ENCODE peak calls at places on chromosomes 1 and 21, in ten cellular contexts. One of them, this sample, is unnamed.

GRCh38 chr21:33201945-33202344 is 27.8 kb upstream of the IFNAR2 start:
- DNase-seq in suprapubic skin: no peak
- DNase-seq in lung: peak; percentile 29
- DNase-seq in tibial nerve: no peak
- DNase-seq in adrenal gland: no peak
- DNase-seq in astrocyte: no peak
- DNase-seq in OCI-LY7: no peak
- DNase-seq in GM23338: no peak
- DNase-seq in brain microvascular endothelial cell: no peak
- DNase-seq in left lung: no peak
- DNase-seq in this sample: peak; percentile 60

GRCh38 chr1:23395849-23396248 is 26.2 kb upstream of the ZNF436 start:
- DNase-seq in astrocyte: no peak
- DNase-seq in suprapubic skin: no peak
- DNase-seq in adrenal gland: no peak
- DNase-seq in GM23338: no peak
- DNase-seq in OCI-LY7: no peak
- DNase-seq in left lung: no peak
- DNase-seq in brain microvascular endothelial cell: no peak
- DNase-seq in lung: no peak
- DNase-seq in tibial nerve: no peak
- DNase-seq in this sample: no peak

GRCh38 chr1:211324992-211325775 is 1.4 kb upstream of the TRAF5 start:
- DNase-seq in astrocyte: no peak
- DNase-seq in brain microvascular endothelial cell: no peak
- DNase-seq in OCI-LY7: no peak
- DNase-seq in tibial nerve: no peak
- DNase-seq in left lung: no peak
- DNase-seq in suprapubic skin: no peak
- DNase-seq in lung: no peak
- DNase-seq in adrenal gland: no peak
- DNase-seq in GM23338: no peak
- DNase-seq in this sample: no peak

GRCh38 chr1:182634306-182635072 is 30.3 kb upstream of the RGS16 start:
- DNase-seq in left lung: no peak
- DNase-seq in astrocyte: no peak
- DNase-seq in adrenal gland: no peak
- DNase-seq in brain microvascular endothelial cell: no peak
- DNase-seq in lung: no peak
- DNase-seq in OCI-LY7: no peak
- DNase-seq in tibial nerve: no peak
- DNase-seq in suprapubic skin: no peak
- DNase-seq in GM23338: no peak
- DNase-seq in this sample: no peak

GRCh38 chr1:211908951-211909350 is 78.4 kb upstream of the LPGAT1 start:
- DNase-seq in OCI-LY7: no peak
- DNase-seq in tibial nerve: no peak
- DNase-seq in adrenal gland: no peak
- DNase-seq in brain microvascular endothelial cell: no peak
- DNase-seq in GM23338: no peak
- DNase-seq in lung: no peak
- DNase-seq in astrocyte: no peak
- DNase-seq in suprapubic skin: no peak
- DNase-seq in left lung: no peak
- DNase-seq in this sample: no peak

GRCh38 chr1:181179980-181180964 is 91.8 kb downstream of the IER5 start:
- DNase-seq in lung: no peak
- DNase-seq in astrocyte: peak; percentile 58
- DNase-seq in GM23338: peak; percentile 83
- DNase-seq in adrenal gland: peak; percentile 26
- DNase-seq in left lung: no peak
- DNase-seq in OCI-LY7: no peak
- DNase-seq in brain microvascular endothelial cell: peak; percentile 57
- DNase-seq in tibial nerve: peak; percentile 33
- DNase-seq in suprapubic skin: peak; percentile 74
- DNase-seq in this sample: peak; percentile 39

GRCh38 chr1:67691712-67692111 is 6.7 kb downstream of the GADD45A start:
- DNase-seq in tibial nerve: no peak
- DNase-seq in astrocyte: no peak
- DNase-seq in left lung: no peak
- DNase-seq in suprapubic skin: no peak
- DNase-seq in adrenal gland: no peak
- DNase-seq in lung: no peak
- DNase-seq in brain microvascular endothelial cell: no peak
- DNase-seq in OCI-LY7: no peak
- DNase-seq in GM23338: no peak
- DNase-seq in this sample: no peak

GRCh38 chr1:76430532-76430931 is 356.0 kb downstream of the ST6GALNAC3 start:
- DNase-seq in left lung: no peak
- DNase-seq in adrenal gland: no peak
- DNase-seq in GM23338: no peak
- DNase-seq in brain microvascular endothelial cell: no peak
- DNase-seq in astrocyte: no peak
- DNase-seq in OCI-LY7: no peak
- DNase-seq in lung: no peak
- DNase-seq in tibial nerve: no peak
- DNase-seq in suprapubic skin: no peak
- DNase-seq in this sample: no peak

GRCh38 chr1:35894183-35894582 is 11.2 kb downstream of the AGO1 start:
- DNase-seq in adrenal gland: peak; percentile 89
- DNase-seq in left lung: peak; percentile 75
- DNase-seq in suprapubic skin: no peak
- DNase-seq in tibial nerve: peak; percentile 23
- DNase-seq in lung: peak; percentile 32
- DNase-seq in brain microvascular endothelial cell: peak; percentile 38
- DNase-seq in astrocyte: peak; percentile 22
- DNase-seq in GM23338: no peak
- DNase-seq in OCI-LY7: peak; percentile 15
- DNase-seq in this sample: no peak

GRCh38 chr21:35197191-35197590 is 148.1 kb upstream of the RUNX1 start:
- DNase-seq in brain microvascular endothelial cell: no peak
- DNase-seq in GM23338: no peak
- DNase-seq in tibial nerve: no peak
- DNase-seq in lung: no peak
- DNase-seq in left lung: no peak
- DNase-seq in OCI-LY7: no peak
- DNase-seq in astrocyte: peak; percentile 64
- DNase-seq in suprapubic skin: no peak
- DNase-seq in adrenal gland: no peak
- DNase-seq in this sample: no peak

GRCh38 chr1:110390096-110390495 is 730 bp downstream of the SLC16A4 start:
- DNase-seq in OCI-LY7: no peak
- DNase-seq in tibial nerve: peak; percentile 55
- DNase-seq in suprapubic skin: no peak
- DNase-seq in left lung: peak; percentile 74
- DNase-seq in GM23338: peak; percentile 61
- DNase-seq in lung: peak; percentile 62
- DNase-seq in astrocyte: peak; percentile 77
- DNase-seq in brain microvascular endothelial cell: peak; percentile 86
- DNase-seq in adrenal gland: no peak
- DNase-seq in this sample: peak; percentile 58

GRCh38 chr1:158095737-158096335 is 84.9 kb upstream of the CD1D start:
- DNase-seq in lung: no peak
- DNase-seq in OCI-LY7: peak; percentile 44
- DNase-seq in astrocyte: no peak
- DNase-seq in GM23338: peak; percentile 85
- DNase-seq in adrenal gland: peak; percentile 39
- DNase-seq in left lung: no peak
- DNase-seq in tibial nerve: peak; percentile 29
- DNase-seq in suprapubic skin: no peak
- DNase-seq in brain microvascular endothelial cell: peak; percentile 32
- DNase-seq in this sample: peak; percentile 69

GRCh38 chr21:37338671-37339526 is 27.7 kb upstream of the DYRK1A start:
- DNase-seq in adrenal gland: peak; percentile 84
- DNase-seq in brain microvascular endothelial cell: peak; percentile 93
- DNase-seq in astrocyte: peak; percentile 89
- DNase-seq in GM23338: no peak
- DNase-seq in lung: peak; percentile 51
- DNase-seq in OCI-LY7: no peak
- DNase-seq in tibial nerve: no peak
- DNase-seq in suprapubic skin: no peak
- DNase-seq in left lung: peak; percentile 42
- DNase-seq in this sample: peak; percentile 13

GRCh38 chr1:182617734-182618288 is 13.6 kb upstream of the RGS16 start:
- DNase-seq in GM23338: no peak
- DNase-seq in adrenal gland: no peak
- DNase-seq in brain microvascular endothelial cell: peak; percentile 28
- DNase-seq in tibial nerve: no peak
- DNase-seq in OCI-LY7: no peak
- DNase-seq in left lung: no peak
- DNase-seq in lung: no peak
- DNase-seq in suprapubic skin: no peak
- DNase-seq in astrocyte: peak; percentile 52
- DNase-seq in this sample: no peak

DNA sequence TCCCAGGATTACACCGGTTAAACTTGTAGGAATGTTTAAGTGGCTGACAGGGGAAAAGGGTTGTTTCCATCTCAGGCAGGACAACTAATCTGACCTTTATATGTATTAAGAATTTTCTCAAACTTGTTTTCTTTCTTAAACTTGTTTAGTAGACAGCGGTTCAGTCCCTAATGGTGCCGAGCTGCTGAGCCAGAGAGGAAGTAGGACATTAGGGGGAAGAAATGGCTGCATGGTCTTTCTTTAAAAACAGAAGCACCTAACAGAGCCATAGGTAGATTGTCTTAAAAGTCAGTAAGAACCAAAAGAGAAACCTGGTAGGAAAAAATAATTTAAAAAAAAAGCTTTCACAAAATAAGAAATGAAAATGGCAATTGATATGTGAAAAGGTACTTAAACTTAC is 3.3 kb downstream of the GBP4 start:
- DNase-seq in lung: no peak
- DNase-seq in astrocyte: no peak
- DNase-seq in tibial nerve: no peak
- DNase-seq in left lung: no peak
- DNase-seq in OCI-LY7: no peak
- DNase-seq in GM23338: no peak
- DNase-seq in suprapubic skin: no peak
- DNase-seq in brain microvascular endothelial cell: no peak
- DNase-seq in adrenal gland: no peak
- DNase-seq in this sample: no peak
- H3K4me3 ChIP-seq in lung: no peak overlapping the region
- H3K4me3 ChIP-seq in astrocyte: no peak overlapping the region
- H3K4me3 ChIP-seq in tibial nerve: no peak overlapping the region
- H3K4me3 ChIP-seq in left lung: peak overlapping the region; percentile 66
- H3K4me3 ChIP-seq in OCI-LY7: no peak overlapping the region
- H3K4me3 ChIP-seq in GM23338: no peak overlapping the region
- H3K4me3 ChIP-seq in suprapubic skin: no peak overlapping the region
- H3K4me3 ChIP-seq in brain microvascular endothelial cell: no peak overlapping the region
- H3K4me3 ChIP-seq in adrenal gland: no peak overlapping the region
- H3K4me3 ChIP-seq in this sample: no peak overlapping the region

GRCh38 chr1:10860682-10861081 is 64.2 kb upstream of the CASZ1 start:
- DNase-seq in GM23338: no peak
- DNase-seq in adrenal gland: no peak
- DNase-seq in astrocyte: no peak
- DNase-seq in brain microvascular endothelial cell: no peak
- DNase-seq in tibial nerve: no peak
- DNase-seq in lung: peak; percentile 43
- DNase-seq in OCI-LY7: no peak
- DNase-seq in suprapubic skin: no peak
- DNase-seq in left lung: peak; percentile 35
- DNase-seq in this sample: no peak
- H3K27ac ChIP-seq in GM23338: no peak overlapping the region
- H3K27ac ChIP-seq in adrenal gland: no peak overlapping the region
- H3K27ac ChIP-seq in astrocyte: no peak overlapping the region
- H3K27ac ChIP-seq in brain microvascular endothelial cell: no peak overlapping the region
- H3K27ac ChIP-seq in tibial nerve: no peak overlapping the region
- H3K27ac ChIP-seq in lung: no peak overlapping the region
- H3K27ac ChIP-seq in OCI-LY7: no peak overlapping the region
- H3K27ac ChIP-seq in suprapubic skin: no peak overlapping the region
- H3K27ac ChIP-seq in left lung: no peak overlapping the region
- H3K27ac ChIP-seq in this sample: no peak overlapping the region

GRCh38 chr1:59108481-59109317 is 188.2 kb upstream of the FGGY start:
- DNase-seq in tibial nerve: no peak
- DNase-seq in brain microvascular endothelial cell: no peak
- DNase-seq in adrenal gland: no peak
- DNase-seq in suprapubic skin: no peak
- DNase-seq in left lung: no peak
- DNase-seq in OCI-LY7: no peak
- DNase-seq in GM23338: no peak
- DNase-seq in lung: no peak
- DNase-seq in astrocyte: no peak
- DNase-seq in this sample: no peak

GRCh38 chr1:59110287-59110686 is 186.6 kb upstream of the FGGY start:
- DNase-seq in GM23338: no peak
- DNase-seq in left lung: no peak
- DNase-seq in brain microvascular endothelial cell: no peak
- DNase-seq in tibial nerve: no peak
- DNase-seq in astrocyte: no peak
- DNase-seq in OCI-LY7: no peak
- DNase-seq in lung: no peak
- DNase-seq in adrenal gland: no peak
- DNase-seq in suprapubic skin: no peak
- DNase-seq in this sample: no peak

GRCh38 chr1:59105548-59106507 is 191.1 kb upstream of the FGGY start:
- DNase-seq in OCI-LY7: no peak
- DNase-seq in astrocyte: no peak
- DNase-seq in tibial nerve: no peak
- DNase-seq in left lung: no peak
- DNase-seq in suprapubic skin: no peak
- DNase-seq in GM23338: no peak
- DNase-seq in lung: no peak
- DNase-seq in brain microvascular endothelial cell: no peak
- DNase-seq in adrenal gland: no peak
- DNase-seq in this sample: no peak

GRCh38 chr1:59107516-59107915 is 189.4 kb upstream of the FGGY start:
- DNase-seq in suprapubic skin: peak; percentile 83
- DNase-seq in lung: no peak
- DNase-seq in GM23338: no peak
- DNase-seq in tibial nerve: peak; percentile 73
- DNase-seq in brain microvascular endothelial cell: no peak
- DNase-seq in adrenal gland: peak; percentile 62
- DNase-seq in astrocyte: no peak
- DNase-seq in OCI-LY7: no peak
- DNase-seq in left lung: no peak
- DNase-seq in this sample: no peak

GRCh38 chr1:59107916-59108315 is 189.0 kb upstream of the FGGY start:
- DNase-seq in GM23338: peak; percentile 37
- DNase-seq in left lung: no peak
- DNase-seq in lung: no peak
- DNase-seq in tibial nerve: no peak
- DNase-seq in brain microvascular endothelial cell: no peak
- DNase-seq in astrocyte: no peak
- DNase-seq in suprapubic skin: no peak
- DNase-seq in OCI-LY7: no peak
- DNase-seq in adrenal gland: no peak
- DNase-seq in this sample: no peak
- H3K4me3 ChIP-seq in GM23338: no peak overlapping the region
- H3K4me3 ChIP-seq in left lung: no peak overlapping the region
- H3K4me3 ChIP-seq in lung: no peak overlapping the region
- H3K4me3 ChIP-seq in tibial nerve: no peak overlapping the region
- H3K4me3 ChIP-seq in brain microvascular endothelial cell: no peak overlapping the region
- H3K4me3 ChIP-seq in astrocyte: no peak overlapping the region
- H3K4me3 ChIP-seq in suprapubic skin: no peak overlapping the region
- H3K4me3 ChIP-seq in OCI-LY7: no peak overlapping the region
- H3K4me3 ChIP-seq in adrenal gland: no peak overlapping the region
- H3K4me3 ChIP-seq in this sample: no peak overlapping the region

DNA sequence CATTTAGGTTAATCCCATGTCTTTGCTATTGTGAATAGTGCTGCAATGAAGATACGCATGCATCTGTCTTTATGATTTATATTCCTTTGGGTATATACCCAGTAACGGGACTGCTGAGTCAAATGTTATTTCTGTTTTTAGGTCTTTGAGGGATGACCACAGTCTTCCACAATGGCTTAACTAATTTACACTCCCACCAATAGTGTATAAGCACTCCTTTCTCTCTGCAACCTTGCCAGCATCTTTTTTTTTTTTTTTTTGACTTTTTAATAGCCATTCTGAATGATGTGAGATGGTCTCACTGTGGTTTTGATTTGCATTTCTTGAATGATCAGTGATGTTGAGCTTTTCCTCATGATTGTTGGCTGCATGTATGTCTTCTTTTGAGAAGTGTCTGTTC is 33.5 kb downstream of the ASH1L start:
- DNase-seq in adrenal gland: no peak
- DNase-seq in left lung: no peak
- DNase-seq in astrocyte: peak; percentile 26
- DNase-seq in OCI-LY7: peak; percentile 37
- DNase-seq in suprapubic skin: no peak
- DNase-seq in tibial nerve: no peak
- DNase-seq in GM23338: no peak
- DNase-seq in brain microvascular endothelial cell: no peak
- DNase-seq in lung: no peak
- DNase-seq in this sample: no peak
- H3K27ac ChIP-seq in adrenal gland: no peak overlapping the region
- H3K27ac ChIP-seq in left lung: no peak overlapping the region
- H3K27ac ChIP-seq in astrocyte: no peak overlapping the region
- H3K27ac ChIP-seq in OCI-LY7: peak overlapping the region; percentile 70
- H3K27ac ChIP-seq in suprapubic skin: no peak overlapping the region
- H3K27ac ChIP-seq in tibial nerve: no peak overlapping the region
- H3K27ac ChIP-seq in GM23338: no peak overlapping the region
- H3K27ac ChIP-seq in brain microvascular endothelial cell: no peak overlapping the region
- H3K27ac ChIP-seq in lung: no peak overlapping the region
- H3K27ac ChIP-seq in this sample: no peak overlapping the region

This sample was measured in small intestine.